ENCODE peak calls at places on chromosomes 3 and 15, in nine cellular contexts. X is dorsolateral prefrontal cortex; H is WERI-Rb-1; G is colonic mucosa; M is CD8-positive, alpha-beta T cell; V is psoas muscle; B is Caco-2; P is A549; Z is fibroblast of pulmonary artery. Q is an unnamed sample.

GRCh38 chr3:186806173-186807055 is at the start of gene RFC4:
- DNase-seq in P (peak), B (peak), X (peak), G (peak), M (peak), V (peak), Z (peak), H (peak), Q (peak)

GRCh38 chr3:28994161-28994905 is 286.5 kb upstream of the RBMS3 start:
- DNase-seq in G (no peak), X (no peak), Z (no peak), P (no peak), V (no peak), M (no peak), H (peak), B (no peak), Q (no peak)

GRCh38 chr3:148280623-148281242 is 417.0 kb upstream of the AGTR1 start:
- DNase-seq in M (no peak), P (no peak), V (no peak), B (no peak), H (no peak), G (no peak), X (no peak), Z (no peak), Q (no peak)

GRCh38 chr15:85865070-85865684 is 70.5 kb upstream of the KLHL25 start:
- DNase-seq in M (no peak), H (peak), Z (peak), P (peak), V (peak), B (peak), G (no peak), X (peak), Q (peak)

GRCh38 chr3:40129981-40130380 is 179.5 kb upstream of the EIF1B start:
- DNase-seq in V (no peak), M (no peak), Z (no peak), X (no peak), B (no peak), G (no peak), P (no peak), H (no peak), Q (no peak)

GRCh38 chr3:16460886-16461285 is 52.6 kb downstream of the RFTN1 start:
- DNase-seq in G (no peak), P (no peak), B (no peak), V (no peak), H (no peak), Z (no peak), M (no peak), X (no peak), Q (no peak)

GRCh38 chr3:173970206-173970605 is 572.7 kb downstream of the NLGN1 start:
- DNase-seq in B (no peak), Z (no peak), V (no peak), P (no peak), G (no peak), M (no peak), X (no peak), H (no peak), Q (no peak)

GRCh38 chr15:76258460-76258859 is 52.8 kb downstream of the ETFA start:
- DNase-seq in H (peak), X (no peak), G (no peak), P (no peak), M (no peak), B (no peak), V (no peak), Z (no peak), Q (no peak)

GRCh38 chr3:132730891-132731580 is 8.8 kb upstream of the NPHP3 start:
- DNase-seq in V (no peak), X (no peak), P (peak), B (peak), G (no peak), H (peak), M (no peak), Z (peak), Q (no peak)

GRCh38 chr15:94671845-94672524 is 440.6 kb downstream of the MCTP2 start:
- DNase-seq in X (no peak), V (no peak), H (no peak), B (no peak), P (peak), Z (peak), M (no peak), G (no peak), Q (peak)

GRCh38 chr3:66017084-66017990 is 21.4 kb downstream of the MAGI1 start:
- DNase-seq in X (no peak), V (no peak), M (no peak), H (no peak), Z (no peak), G (no peak), P (peak), B (no peak), Q (no peak)

GRCh38 chr15:44802336-44802735 is 66.0 kb downstream of the TRIM69 start:
- DNase-seq in Z (no peak), B (no peak), V (no peak), H (no peak), X (no peak), P (no peak), M (no peak), G (no peak), Q (no peak)

GRCh38 chr15:44801797-44802196 is 65.5 kb downstream of the TRIM69 start:
- DNase-seq in B (no peak), M (no peak), X (no peak), P (no peak), H (no peak), Z (no peak), G (no peak), V (no peak), Q (no peak)

GRCh38 chr15:44796508-44796907 is 60.2 kb downstream of the TRIM69 start:
- DNase-seq in V (no peak), H (no peak), B (no peak), X (no peak), Z (no peak), G (no peak), M (no peak), P (no peak), Q (no peak)

GRCh38 chr15:44801368-44801767 is 65.0 kb downstream of the TRIM69 start:
- DNase-seq in V (no peak), H (no peak), P (no peak), G (no peak), B (no peak), M (no peak), X (no peak), Z (peak), Q (no peak)

DNA sequence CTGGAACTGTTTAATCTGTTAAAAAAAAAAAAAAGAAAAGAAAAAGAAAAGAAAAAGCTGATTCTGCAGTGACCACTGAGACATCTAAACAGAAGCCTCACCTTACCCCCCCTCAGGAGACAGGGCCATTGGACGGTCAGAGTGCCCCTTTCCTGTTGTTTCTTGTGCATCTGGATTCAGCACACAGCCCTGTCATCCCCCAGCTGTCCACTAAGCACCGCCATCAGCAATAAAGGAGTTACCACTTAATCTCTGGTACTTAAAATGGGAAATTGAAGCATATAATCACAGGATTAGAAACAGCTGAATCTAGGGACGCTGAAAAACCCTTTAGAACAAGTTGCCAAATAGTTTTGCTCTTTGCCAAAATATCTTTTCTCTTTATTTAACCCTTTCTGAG is 62.5 kb downstream of the TRIM69 start:
- DNase-seq in B (peak), V (no peak), P (peak), M (no peak), G (no peak), Z (no peak), X (no peak), H (peak), Q (no peak)
- TF ChIP-seq CTCF in B (peak), V (no peak), P (no peak), M (no peak), G (no peak), Z (peak), X (no peak), H (peak), Q (peak)

GRCh38 chr15:52419494-52419893 is 109.2 kb downstream of the MYO5A start:
- DNase-seq in V (no peak), G (no peak), P (no peak), H (no peak), X (no peak), Z (no peak), B (no peak), M (no peak), Q (no peak)

GRCh38 chr15:52424856-52425431 is 103.7 kb downstream of the MYO5A start:
- DNase-seq in B (no peak), M (no peak), Z (no peak), V (no peak), G (no peak), H (no peak), X (no peak), P (no peak), Q (no peak)

GRCh38 chr15:52423852-52424251 is 104.8 kb downstream of the MYO5A start:
- DNase-seq in H (no peak), M (no peak), X (no peak), G (no peak), V (no peak), B (no peak), Z (peak), P (no peak), Q (no peak)

GRCh38 chr15:52421029-52421428 is 107.7 kb downstream of the MYO5A start:
- DNase-seq in Z (no peak), V (no peak), B (no peak), H (no peak), P (no peak), G (no peak), X (no peak), M (no peak), Q (no peak)

DNA sequence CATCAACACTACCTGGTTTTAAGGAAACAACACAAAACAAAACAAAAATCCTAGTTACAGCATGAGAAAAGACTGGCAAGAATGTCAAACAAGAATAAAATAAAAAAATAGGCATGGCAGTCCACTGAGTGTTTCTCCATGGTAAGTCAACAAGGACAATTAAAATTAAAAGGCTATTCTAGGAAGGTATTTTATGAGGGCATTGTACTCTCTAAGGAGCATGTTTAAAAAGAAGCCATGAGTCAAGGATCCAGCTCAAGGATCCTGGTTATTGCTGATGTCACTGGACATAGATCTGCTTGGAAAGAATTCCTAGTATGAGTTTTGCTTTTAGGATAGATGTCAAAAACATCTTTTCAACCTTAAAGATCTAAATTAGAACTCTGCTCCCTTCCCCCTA is 106.7 kb downstream of the MYO5A start:
- DNase-seq in B (no peak), M (no peak), V (no peak), H (no peak), P (no peak), X (no peak), Z (no peak), G (no peak), Q (no peak)
- TF ChIP-seq CTCF in B (no peak), M (no peak), V (no peak), H (no peak), P (no peak), X (no peak), Z (no peak), G (no peak), Q (no peak)

GRCh38 chr15:33780011-33780768 is 188.1 kb upstream of the CHRM5 start:
- DNase-seq in V (no peak), M (no peak), X (no peak), Z (no peak), G (no peak), H (no peak), P (no peak), B (no peak), Q (no peak)
- TF ChIP-seq CTCF in V (no peak), M (no peak), X (no peak), Z (no peak), G (no peak), H (no peak), P (no peak), B (no peak), Q (no peak)

GRCh38 chr3:155730843-155731242 is 14.0 kb downstream of the PLCH1 start:
- DNase-seq in B (no peak), Z (no peak), M (no peak), P (no peak), X (no peak), H (no peak), G (no peak), V (no peak), Q (no peak)

GRCh38 chr3:155727836-155728235 is 17.0 kb downstream of the PLCH1 start:
- DNase-seq in H (no peak), V (no peak), G (no peak), P (no peak), M (no peak), Z (no peak), X (no peak), B (no peak), Q (no peak)
- TF ChIP-seq CTCF in H (no peak), V (no peak), G (no peak), P (no peak), M (no peak), Z (no peak), X (no peak), B (no peak), Q (no peak)

GRCh38 chr3:124654470-124654845 is 75.8 kb upstream of the UMPS start:
- DNase-seq in V (no peak), G (no peak), B (no peak), Z (no peak), X (no peak), H (no peak), P (no peak), M (no peak), Q (no peak)
- TF ChIP-seq CTCF in V (no peak), G (no peak), B (no peak), Z (no peak), X (no peak), H (no peak), P (no peak), M (no peak), Q (no peak)

GRCh38 chr3:143975549-143976152 is 4.0 kb downstream of the DIPK2A start:
- DNase-seq in M (no peak), P (peak), B (peak), G (no peak), Z (peak), V (no peak), X (no peak), H (no peak), Q (no peak)
- TF ChIP-seq CTCF in M (peak), P (peak), B (peak), G (peak), Z (peak), V (peak), X (peak), H (peak), Q (peak)

DNA sequence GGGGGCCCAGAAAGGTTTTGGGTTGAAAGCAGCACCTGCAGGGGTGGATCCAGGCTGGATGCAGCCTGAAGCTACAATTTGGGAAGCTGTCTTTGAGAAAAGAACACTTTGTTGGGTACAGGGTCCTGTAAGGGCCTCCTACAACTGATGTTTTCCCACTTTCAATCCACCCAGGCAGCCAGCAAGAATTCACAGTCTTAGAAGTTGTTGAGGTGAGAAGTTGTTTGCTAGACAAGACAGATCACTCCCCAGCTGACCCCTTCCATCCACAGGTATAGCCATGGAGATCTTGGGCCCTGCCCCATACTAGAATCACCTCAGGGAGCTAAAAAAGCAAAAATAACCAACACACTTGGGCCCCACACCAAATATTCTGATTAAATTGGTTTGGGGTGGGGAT is 10.3 kb upstream of the SMAD6 start:
- DNase-seq in M (no peak), V (no peak), G (no peak), P (no peak), B (no peak), X (no peak), Z (no peak), H (no peak), Q (no peak)
- TF ChIP-seq CTCF in M (no peak), V (no peak), G (no peak), P (no peak), B (no peak), X (no peak), Z (no peak), H (no peak), Q (no peak)